ENCODE peak calls at places on chromosomes 1 and 21, in ten cellular contexts. Q is GM23248; Y is CD4-positive, CD25-positive, alpha-beta regulatory T cell; K is cardiac muscle cell; I is Karpas-422; R is colonic mucosa; T is heart left ventricle; H is left lung; P is CD8-positive, alpha-beta T cell; E is H9. D is an unnamed sample.

GRCh38 chr21:44441041-44441400 is 14.3 kb upstream of the LRRC3 start:
- DNase-seq in Y (no peak), Q (no peak), P (no peak), T (no peak), I (no peak), K (no peak), H (no peak), E (no peak), R (no peak), D (no peak)

GRCh38 chr1:119674110-119674509 is 26.0 kb upstream of the ZNF697 start:
- DNase-seq in H (no peak), K (no peak), Q (peak; percentile 82), I (no peak), E (no peak), R (no peak), P (no peak), Y (no peak), T (no peak), D (no peak)

GRCh38 chr1:116740296-116740695 is 13.9 kb upstream of the CD2 start:
- DNase-seq in P (no peak), R (no peak), Y (no peak), E (no peak), H (no peak), K (no peak), T (no peak), Q (no peak), I (no peak), D (no peak)

GRCh38 chr1:159247266-159247665 is 42.6 kb downstream of the ACKR1 start:
- DNase-seq in Y (no peak), I (no peak), R (no peak), Q (no peak), E (no peak), K (no peak), P (no peak), T (no peak), H (no peak), D (no peak)

GRCh38 chr1:228166170-228166936 is 749 bp downstream of the IBA57 start:
- DNase-seq in K (peak; percentile 60), H (peak; percentile 80), E (peak; percentile 78), I (peak; percentile 74), Y (peak; percentile 69), T (peak; percentile 80), P (peak; percentile 31), R (peak; percentile 78), Q (peak; percentile 81), D (no peak)

GRCh38 chr21:31187499-31187898 is 149.2 kb upstream of the KRTAP19-8 start:
- DNase-seq in E (no peak), K (no peak), R (no peak), Q (no peak), T (no peak), Y (no peak), H (no peak), P (no peak), I (no peak), D (no peak)

GRCh38 chr1:33341190-33341589 is 20.3 kb upstream of the A3GALT2 start:
- DNase-seq in P (no peak), R (no peak), H (no peak), T (no peak), Q (no peak), K (no peak), E (no peak), Y (no peak), I (no peak), D (no peak)

GRCh38 chr1:39490596-39491145 is 765 bp upstream of the BMP8A start:
- DNase-seq in Q (peak; percentile 15), R (peak; percentile 32), H (peak; percentile 83), P (peak; percentile 4), I (no peak), E (peak; percentile 52), K (no peak), T (no peak), Y (peak; percentile 19), D (peak; percentile 38)

GRCh38 chr1:108719654-108720435 is 7.1 kb downstream of the FNDC7 start:
- DNase-seq in E (no peak), Q (peak; percentile 97), H (no peak), R (no peak), P (no peak), I (no peak), T (no peak), K (no peak), Y (no peak), D (no peak)

GRCh38 chr1:169368406-169368769 is 393 bp downstream of the BLZF1 start:
- DNase-seq in E (peak; percentile 27), T (peak; percentile 18), H (no peak), Q (peak; percentile 55), I (peak; percentile 53), P (peak; percentile 19), Y (peak; percentile 56), R (peak; percentile 28), K (peak; percentile 34), D (peak; percentile 12)

GRCh38 chr1:7869136-7869905 is 16.5 kb upstream of the UTS2 start:
- DNase-seq in H (no peak), E (no peak), T (no peak), I (no peak), Y (no peak), R (no peak), K (no peak), P (no peak), Q (no peak), D (no peak)

GRCh38 chr1:229984310-229984991 is 82.6 kb upstream of the GALNT2 start:
- DNase-seq in E (no peak), P (no peak), H (no peak), T (no peak), I (no peak), Y (no peak), Q (no peak), K (no peak), R (no peak), D (no peak)

DNA sequence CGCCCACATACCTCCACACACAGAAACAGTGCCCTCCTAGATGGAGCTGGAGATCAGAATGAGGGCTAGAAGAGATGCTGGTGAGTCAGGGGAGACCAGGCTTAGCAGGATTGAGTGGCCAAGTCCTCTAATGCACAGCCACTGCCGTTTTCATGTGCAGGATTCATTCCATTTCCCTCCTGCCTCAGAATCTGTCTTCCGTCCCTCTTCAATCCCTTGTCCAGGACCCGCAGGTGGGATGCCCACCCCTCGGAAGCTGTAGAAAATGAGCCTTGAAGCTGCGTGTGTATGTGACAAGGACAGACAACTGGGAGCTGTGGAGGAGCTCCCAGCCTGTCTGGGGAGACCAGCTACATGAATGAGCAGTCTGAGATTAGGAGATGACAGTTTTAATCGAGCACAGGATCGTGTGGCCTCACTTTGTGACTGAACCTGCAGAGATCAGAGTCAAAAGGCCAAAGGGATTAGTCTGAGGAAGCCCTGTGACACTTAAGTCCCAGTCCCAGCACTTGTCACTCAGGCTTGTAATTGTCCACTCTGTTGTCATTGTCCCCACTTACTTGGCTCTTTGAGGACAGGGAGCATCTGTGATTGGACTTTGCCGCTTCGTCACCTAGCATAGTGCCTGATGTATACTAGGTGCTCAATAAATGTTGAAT is 22.0 kb downstream of the LGR6 start:
- DNase-seq in K (no peak), H (no peak), T (no peak), Y (no peak), Q (no peak), P (no peak), R (no peak), I (no peak), E (no peak), D (no peak)
- H3K27me3 ChIP-seq in K (peaks cover 62% of the 10 kb centered on the region), H (peaks cover 57% of the 10 kb centered on the region), T (peaks cover 57% of the 10 kb centered on the region), Y (peaks cover 39% of the 10 kb centered on the region), Q (peaks cover 90% of the 10 kb centered on the region), P (peaks cover 7% of the 10 kb centered on the region), R (peaks cover 7% of the 10 kb centered on the region), I (no peaks in the 10 kb centered on the region), E (no peaks in the 10 kb centered on the region), D (peaks cover 6% of the 10 kb centered on the region)

GRCh38 chr1:244730934-244731434 is 78.1 kb downstream of the DESI2 start:
- DNase-seq in I (no peak), R (no peak), Y (no peak), Q (no peak), P (no peak), H (no peak), K (no peak), T (no peak), E (peak; percentile 56), D (no peak)

GRCh38 chr1:244731651-244732050 is 78.7 kb downstream of the DESI2 start:
- DNase-seq in K (no peak), I (no peak), E (no peak), Q (no peak), P (no peak), R (no peak), T (no peak), H (no peak), Y (no peak), D (no peak)

GRCh38 chr1:244735404-244735803 is 82.5 kb downstream of the DESI2 start:
- DNase-seq in P (no peak), R (no peak), E (peak; percentile 58), H (no peak), Y (peak; percentile 63), T (no peak), Q (no peak), I (peak; percentile 48), K (no peak), D (no peak)

GRCh38 chr1:244730153-244730933 is 77.4 kb downstream of the DESI2 start:
- DNase-seq in R (peak; percentile 40), P (peak; percentile 5), I (peak; percentile 64), Y (peak; percentile 55), K (peak; percentile 45), T (peak; percentile 32), Q (peak; percentile 68), H (peak; percentile 84), E (peak; percentile 51), D (peak; percentile 28)

DNA sequence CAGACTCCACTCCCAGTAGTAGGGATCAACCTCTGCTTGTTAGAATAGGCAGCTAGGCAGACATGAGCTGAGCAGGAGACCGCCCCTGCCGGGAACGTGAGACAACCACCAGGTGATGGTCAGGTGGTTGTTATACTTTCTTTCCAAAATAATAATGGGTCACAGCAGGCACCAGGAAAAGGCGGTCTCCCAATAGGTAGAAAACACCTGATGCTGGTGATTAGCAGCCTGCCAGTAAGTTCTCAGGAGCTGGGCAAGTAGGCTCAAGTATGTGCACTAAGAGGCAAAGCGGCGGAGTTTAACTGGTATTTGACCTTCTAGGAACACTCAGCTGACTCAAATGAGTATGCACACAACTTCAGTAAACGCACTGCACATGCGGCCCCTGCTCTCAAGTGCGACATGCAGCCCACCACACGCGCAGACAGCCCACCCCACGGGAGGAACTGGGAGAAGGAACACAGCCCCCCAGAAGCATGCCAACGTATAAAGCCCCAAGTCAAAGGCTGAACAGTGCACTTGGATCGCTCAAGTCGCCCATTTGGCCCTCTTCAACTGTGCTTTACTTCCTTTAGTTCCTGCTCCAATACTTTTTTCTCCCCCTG is 80.0 kb downstream of the DESI2 start:
- DNase-seq in E (no peak), Q (no peak), T (no peak), K (no peak), Y (no peak), H (no peak), P (no peak), I (no peak), R (no peak), D (no peak)
- H3K27ac ChIP-seq in E (no peak overlapping the region), Q (no peak overlapping the region), T (no peak overlapping the region), K (no peak overlapping the region), Y (no peak overlapping the region), H (no peak overlapping the region), P (no peak overlapping the region), I (no peak overlapping the region), R (no peak overlapping the region), D (no peak overlapping the region)

GRCh38 chr1:4596486-4596885 is 57.9 kb upstream of the AJAP1 start:
- DNase-seq in K (no peak), E (no peak), Y (no peak), T (no peak), R (no peak), Q (no peak), H (no peak), I (no peak), P (no peak), D (no peak)
- H3K27me3 ChIP-seq in K (no peaks in the 10 kb centered on the region), E (no peaks in the 10 kb centered on the region), Y (no peaks in the 10 kb centered on the region), T (peaks cover 7% of the 10 kb centered on the region), R (no peaks in the 10 kb centered on the region), Q (no peaks in the 10 kb centered on the region), H (peaks cover 39% of the 10 kb centered on the region), I (no peaks in the 10 kb centered on the region), P (no peaks in the 10 kb centered on the region), D (no peaks in the 10 kb centered on the region)

GRCh38 chr1:27397106-27397505 is 4.7 kb downstream of the GPR3 start:
- DNase-seq in Q (no peak), Y (no peak), P (no peak), R (no peak), T (no peak), K (no peak), H (no peak), E (no peak), I (no peak), D (no peak)
- H3K27ac ChIP-seq in Q (no peak overlapping the region), Y (no peak overlapping the region), P (no peak overlapping the region), R (no peak overlapping the region), T (peak overlapping the region; percentile 21), K (no peak overlapping the region), H (no peak overlapping the region), E (no peak overlapping the region), I (no peak overlapping the region), D (no peak overlapping the region)